ENCODE peak calls at places on chromosomes 4 and X, in nine cellular contexts. R, D, Q, F, I, B, K, L and C are unnamed samples.

GRCh38 chr4:107183155-107183774 is 147.2 kb upstream of the DKK2 start:
- DNase-seq in R (no peak), D (no peak), Q (no peak), F (no peak), I (peak), B (peak), K (peak), L (peak), C (no peak)

GRCh38 chr4:113059783-113060182 is 10.3 kb downstream of the ANK2 start:
- DNase-seq in R (no peak), D (no peak), Q (no peak), F (no peak), I (no peak), B (no peak), K (no peak), L (no peak), C (no peak)

GRCh38 chr4:141654098-141654497 is 17.7 kb downstream of the IL15 start:
- DNase-seq in R (peak), D (no peak), Q (no peak), F (no peak), I (peak), B (no peak), K (no peak), L (no peak), C (no peak)

GRCh38 chr4:77820836-77821561 is 1.8 kb upstream of the CNOT6L start:
- DNase-seq in R (no peak), D (peak), Q (no peak), F (no peak), I (no peak), B (no peak), K (peak), L (no peak), C (no peak)

GRCh38 chr4:6641971-6642320 is 1.5 kb downstream of the MRFAP1 start:
- DNase-seq in R (no peak), D (no peak), Q (no peak), F (no peak), I (no peak), B (no peak), K (no peak), L (no peak), C (no peak)

GRCh38 chrX:51456814-51457213 is 39.6 kb downstream of the NUDT11 start:
- DNase-seq in R (no peak), D (no peak), Q (no peak), F (no peak), I (peak), B (no peak), K (no peak), L (no peak), C (no peak)

GRCh38 chrX:107562482-107562881 is 65.8 kb upstream of the PRPS1 start:
- DNase-seq in R (no peak), D (no peak), Q (no peak), F (no peak), I (peak), B (peak), K (no peak), L (no peak), C (no peak)

GRCh38 chrX:118973389-118974087 is 880 bp upstream of the LONRF3 start:
- DNase-seq in R (no peak), D (peak), Q (no peak), F (no peak), I (no peak), B (no peak), K (no peak), L (no peak), C (no peak)

GRCh38 chr4:143184217-143184502 is 557 bp upstream of the USP38 start:
- DNase-seq in R (no peak), D (peak), Q (no peak), F (no peak), I (no peak), B (no peak), K (no peak), L (no peak), C (no peak)

GRCh38 chr4:52234539-52235174 is 183.6 kb downstream of the SPATA18 start:
- DNase-seq in R (no peak), D (no peak), Q (no peak), F (no peak), I (peak), B (peak), K (no peak), L (no peak), C (no peak)
- TF ChIP-seq CTCF in R (peak), D (no peak), Q (peak), F (no peak), I (peak), B (peak), K (no peak), L (no peak), C (peak)

DNA sequence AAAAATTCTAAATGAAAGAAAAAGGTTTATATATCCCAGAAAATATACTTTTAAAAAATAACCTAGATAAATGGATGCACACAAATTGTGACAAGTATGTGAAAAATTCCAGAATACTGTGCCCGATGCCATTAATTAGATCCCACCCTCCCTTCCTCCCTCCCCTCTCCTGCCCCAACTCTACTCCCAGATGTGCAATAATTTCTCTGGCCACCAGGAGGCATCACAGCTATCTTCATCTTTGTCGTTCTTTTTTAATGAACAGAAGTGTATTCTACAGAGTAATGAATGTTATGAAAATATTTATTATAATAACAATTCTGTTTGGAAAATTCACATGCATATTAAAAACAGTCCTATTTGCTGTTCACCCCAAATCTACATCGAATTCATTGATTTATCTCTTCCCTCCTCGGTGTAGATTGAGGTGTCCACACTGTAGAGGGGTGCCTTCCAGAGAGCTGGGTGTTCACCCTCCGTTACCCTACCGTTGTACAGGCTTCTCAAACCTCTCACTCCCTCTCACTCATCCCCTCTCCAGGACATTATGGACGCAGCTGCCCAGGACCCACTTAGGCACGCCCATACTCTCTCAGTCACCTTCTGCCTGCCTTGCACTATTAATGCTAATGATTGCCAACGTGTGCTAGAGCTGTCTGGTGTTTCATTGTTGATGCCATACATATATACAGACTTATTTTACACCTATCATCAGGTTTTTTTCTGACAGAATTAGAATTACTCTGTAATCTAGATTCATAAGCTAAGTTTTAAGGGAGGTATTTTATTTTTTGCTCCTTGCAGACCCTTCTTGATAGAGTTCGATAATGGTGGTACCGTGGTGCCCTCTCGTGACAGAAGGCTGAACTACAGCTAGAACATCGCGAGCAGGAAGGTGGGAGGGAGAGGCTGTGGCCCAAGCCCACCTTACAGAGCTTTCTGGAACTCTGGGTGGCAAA is 14.1 kb downstream of the RAB40AL start:
- DNase-seq in R (no peak), D (no peak), Q (peak), F (peak), I (peak), B (peak), K (peak), L (peak), C (no peak)
- TF ChIP-seq CTCF in R (peak), D (peak), Q (peak), F (no peak), I (peak), B (peak), K (peak), L (peak), C (peak)

GRCh38 chrX:49278081-49278480 is 8.5 kb downstream of the PPP1R3F start:
- DNase-seq in R (no peak), D (no peak), Q (no peak), F (no peak), I (no peak), B (no peak), K (no peak), L (no peak), C (no peak)

GRCh38 chrX:49286581-49286980 is 16.9 kb upstream of the GAGE10 start:
- DNase-seq in R (no peak), D (no peak), Q (no peak), F (no peak), I (no peak), B (no peak), K (no peak), L (no peak), C (no peak)

GRCh38 chrX:49286136-49286535 is 16.5 kb downstream of the PPP1R3F start:
- DNase-seq in R (no peak), D (no peak), Q (no peak), F (no peak), I (no peak), B (no peak), K (no peak), L (no peak), C (no peak)

GRCh38 chrX:49284212-49284611 is 14.6 kb downstream of the PPP1R3F start:
- DNase-seq in R (no peak), D (no peak), Q (no peak), F (no peak), I (no peak), B (no peak), K (no peak), L (no peak), C (no peak)

DNA sequence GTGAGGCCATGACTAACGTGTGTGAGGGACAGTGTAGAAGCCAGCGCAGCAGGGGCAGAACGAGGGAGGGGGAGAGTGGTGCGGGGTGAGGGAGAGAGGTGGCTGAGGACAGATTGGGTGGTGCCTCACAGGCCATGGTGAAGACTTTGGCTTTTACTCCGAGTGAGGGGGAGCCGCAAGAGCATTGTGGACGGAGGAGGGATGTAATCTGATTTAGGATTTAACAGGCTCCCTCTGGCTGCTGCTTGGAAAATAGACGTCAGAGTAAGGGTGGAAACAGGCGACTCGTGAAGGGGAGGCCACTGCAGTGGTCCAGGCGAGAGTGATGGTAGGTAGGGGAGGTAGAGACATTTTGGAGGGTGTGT is 13.0 kb downstream of the PPP1R3F start:
- DNase-seq in R (no peak), D (no peak), Q (no peak), F (no peak), I (peak), B (no peak), K (no peak), L (no peak), C (no peak)
- TF ChIP-seq CTCF in R (no peak), D (no peak), Q (no peak), F (no peak), I (peak), B (no peak), K (no peak), L (no peak), C (no peak)

GRCh38 chrX:36868592-36868991 is 139.6 kb upstream of the FAM47C start:
- DNase-seq in R (no peak), D (no peak), Q (no peak), F (no peak), I (no peak), B (no peak), K (no peak), L (no peak), C (no peak)

GRCh38 chrX:36869457-36869856 is 138.7 kb upstream of the FAM47C start:
- DNase-seq in R (no peak), D (no peak), Q (no peak), F (no peak), I (no peak), B (no peak), K (no peak), L (no peak), C (no peak)

DNA sequence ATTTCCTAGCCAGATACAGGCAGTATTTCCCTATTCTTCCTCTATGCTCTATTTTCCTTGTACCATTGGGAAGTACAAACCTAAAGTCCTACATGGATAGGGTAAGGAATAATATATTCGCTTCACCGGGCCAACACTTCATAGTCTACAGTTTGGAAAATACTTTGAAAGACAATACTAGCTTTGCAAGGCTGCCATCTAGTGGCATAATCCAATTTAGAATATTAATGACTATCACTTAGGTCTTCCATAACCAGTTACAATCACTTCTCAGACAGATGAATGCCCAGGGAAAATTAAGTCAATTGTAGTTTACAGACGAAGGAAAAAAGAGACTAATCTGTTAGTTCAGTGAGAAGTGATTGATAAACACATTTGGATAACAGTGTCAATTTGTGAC is 141.0 kb upstream of the FAM47C start:
- DNase-seq in R (no peak), D (no peak), Q (no peak), F (no peak), I (peak), B (peak), K (no peak), L (peak), C (no peak)
- TF ChIP-seq CTCF in R (peak), D (peak), Q (peak), F (no peak), I (peak), B (peak), K (peak), L (peak), C (peak)

DNA sequence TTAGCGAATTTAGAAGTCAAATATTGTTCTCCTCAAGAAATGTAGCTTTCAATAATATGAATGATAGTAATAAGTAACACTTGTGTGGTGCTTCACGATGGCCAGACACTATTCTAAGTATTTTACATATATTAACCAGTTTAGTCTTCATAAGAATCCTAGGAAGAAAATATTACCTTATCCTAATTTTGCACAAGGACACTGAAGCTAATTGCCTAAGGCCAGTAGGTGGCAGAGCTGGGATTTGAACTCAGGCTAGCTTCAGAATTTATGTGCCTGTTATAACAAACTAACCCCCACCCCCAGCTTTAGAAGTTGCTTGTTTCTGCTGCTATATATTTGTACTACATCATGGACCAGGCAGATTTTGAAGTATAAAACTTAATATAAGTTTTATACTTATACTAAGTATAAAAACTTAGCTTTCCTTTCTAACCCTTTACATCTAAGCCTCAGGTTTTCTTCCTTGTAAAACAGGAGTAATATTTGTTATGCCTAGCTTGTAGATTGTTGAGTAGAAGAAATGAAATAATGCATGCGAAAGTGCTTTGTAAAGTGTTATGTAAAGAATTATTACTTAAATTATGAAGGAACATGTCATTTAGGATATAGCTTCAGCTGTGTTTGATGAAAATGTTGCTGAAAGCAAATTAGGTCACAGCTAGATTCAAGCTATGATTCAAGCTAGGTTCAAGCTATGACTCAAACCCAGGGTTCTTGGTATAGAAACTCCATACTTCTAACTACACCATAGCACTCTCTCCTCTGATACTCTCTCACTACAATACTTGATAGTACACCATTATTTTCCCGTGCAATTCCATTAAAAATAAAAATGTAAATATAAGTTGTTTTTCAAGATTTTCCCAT is 4.2 kb upstream of the CDS1 start:
- DNase-seq in R (no peak), D (no peak), Q (no peak), F (no peak), I (peak), B (peak), K (no peak), L (no peak), C (no peak)
- TF ChIP-seq CTCF in R (peak), D (peak), Q (no peak), F (no peak), I (peak), B (peak), K (peak), L (peak), C (no peak)

DNA sequence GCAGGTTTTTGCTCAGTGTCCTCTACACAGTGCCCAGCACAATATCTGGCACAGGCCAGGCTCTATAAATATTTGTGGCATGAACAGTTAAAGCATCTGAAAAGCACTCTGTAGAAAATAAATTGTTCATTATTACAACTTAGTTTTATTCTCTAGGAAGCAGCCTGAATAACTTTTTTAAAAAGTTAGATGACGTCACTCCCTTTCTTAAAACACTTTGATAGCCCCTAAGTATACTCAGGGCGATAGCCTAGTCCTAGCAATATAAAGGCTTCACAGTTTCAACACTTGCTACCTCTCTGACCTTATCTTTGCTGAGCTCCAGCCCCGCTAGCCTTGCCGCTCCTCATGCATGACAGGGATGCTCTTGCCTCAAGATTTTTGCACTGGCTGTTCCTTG is 80.6 kb downstream of the GPM6A start:
- DNase-seq in R (no peak), D (no peak), Q (no peak), F (no peak), I (no peak), B (no peak), K (no peak), L (no peak), C (no peak)
- TF ChIP-seq CTCF in R (no peak), D (no peak), Q (no peak), F (no peak), I (no peak), B (no peak), K (no peak), L (no peak), C (no peak)

GRCh38 chr4:181582595-181582994 is 660.6 kb upstream of the TENM3 start:
- DNase-seq in R (no peak), D (no peak), Q (no peak), F (no peak), I (no peak), B (no peak), K (no peak), L (no peak), C (no peak)
- TF ChIP-seq CTCF in R (no peak), D (no peak), Q (no peak), F (no peak), I (peak), B (no peak), K (no peak), L (no peak), C (no peak)